ENCODE peak calls at places on chromosome 11, in seven cellular contexts. D is right lobe of liver, W is Peyer's patch, U is cardiac muscle cell, K is lower lobe of right lung, B is OCI-LY7, R is tibial artery. O is an unnamed sample. For H3K36me3, the result is how much of the 10 kb centered on the place peaks cover.

GRCh38 chr11:120715239-120715638 is 203.7 kb downstream of the GRIK4 start:
- DNase-seq in B (peak), D (no peak), R (no peak), W (no peak), U (no peak), K (no peak), O (no peak)

GRCh38 chr11:86981777-86982540 is 26.8 kb upstream of the FZD4 start:
- DNase-seq in R (no peak), W (no peak), D (peak), B (no peak), K (no peak), U (no peak), O (no peak)

GRCh38 chr11:96037267-96037990 is 113.5 kb upstream of the MTMR2 start:
- DNase-seq in U (no peak), R (no peak), B (no peak), K (no peak), D (no peak), W (no peak), O (no peak)

GRCh38 chr11:66844496-66845142 is 1.4 kb downstream of the RCE1 start:
- DNase-seq in R (no peak), W (no peak), D (peak), B (no peak), K (peak), U (no peak), O (no peak)

GRCh38 chr11:44542372-44542771 is 23.1 kb upstream of the CD82 start:
- DNase-seq in W (no peak), B (no peak), D (no peak), U (no peak), K (no peak), R (no peak), O (no peak)

GRCh38 chr11:30568933-30569332 is 17.2 kb downstream of the MPPED2 start:
- DNase-seq in U (no peak), K (no peak), D (no peak), W (no peak), R (no peak), B (no peak), O (no peak)

GRCh38 chr11:99693941-99694492 is 673.3 kb downstream of the CNTN5 start:
- DNase-seq in W (no peak), B (no peak), D (no peak), R (no peak), U (no peak), K (no peak), O (no peak)

GRCh38 chr11:70399681-70400112 is 1.4 kb downstream of the CTTN start:
- DNase-seq in W (peak), K (peak), R (peak), D (peak), U (peak), B (no peak), O (peak)

GRCh38 chr11:94513091-94513490 is 830 bp downstream of the C11orf97 start:
- DNase-seq in U (no peak), R (no peak), W (no peak), B (no peak), K (no peak), D (no peak), O (no peak)

GRCh38 chr11:117669616-117670015 is 127.4 kb downstream of the DSCAML1 start:
- DNase-seq in U (no peak), W (no peak), D (no peak), B (no peak), K (no peak), R (no peak), O (no peak)

GRCh38 chr11:27282806-27283205 is 80.2 kb downstream of the CCDC34 start:
- DNase-seq in U (no peak), K (no peak), W (no peak), B (no peak), D (no peak), R (no peak), O (no peak)

GRCh38 chr11:1003159-1003558 is 33.4 kb downstream of the MUC6 start:
- DNase-seq in U (no peak), K (no peak), W (no peak), B (no peak), D (no peak), R (no peak), O (no peak)
- H3K36me3 ChIP-seq in U (under half), K (half or more), W (half or more), B (under half), D (under half), R (under half), O (under half)

GRCh38 chr11:126968915-126969314 is 31.7 kb downstream of the KIRREL3 start:
- DNase-seq in B (no peak), U (peak), K (no peak), R (no peak), W (no peak), D (no peak), O (no peak)
- TF ChIP-seq CTCF in B (no peak), U (no peak), K (no peak), R (no peak), W (no peak), D (no peak), O (no peak)

DNA sequence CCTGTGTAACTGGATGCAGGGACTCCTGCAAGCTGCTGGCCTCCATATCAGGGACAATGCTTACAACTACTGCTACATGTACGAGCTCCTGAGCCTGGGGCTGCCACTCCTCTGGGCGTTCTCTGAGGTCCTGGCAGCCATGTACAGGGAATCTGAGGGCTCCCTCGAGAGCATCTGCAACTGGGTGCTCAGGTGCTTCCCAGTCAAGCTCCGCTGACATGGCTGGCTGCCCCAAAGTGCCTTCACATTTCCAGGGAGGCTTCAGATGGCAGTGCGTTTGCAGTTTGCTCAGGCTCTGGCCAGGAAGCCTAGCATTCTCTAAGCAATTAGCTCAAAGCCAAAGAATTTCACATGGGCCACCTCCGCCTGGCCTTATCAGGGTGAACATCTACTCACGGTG is 117.4 kb upstream of the PARVA start:
- DNase-seq in B (no peak), W (no peak), K (no peak), R (no peak), U (no peak), D (no peak), O (no peak)
- H3K36me3 ChIP-seq in B (under half), W (half or more), K (half or more), R (half or more), U (under half), D (under half), O (half or more)

DNA sequence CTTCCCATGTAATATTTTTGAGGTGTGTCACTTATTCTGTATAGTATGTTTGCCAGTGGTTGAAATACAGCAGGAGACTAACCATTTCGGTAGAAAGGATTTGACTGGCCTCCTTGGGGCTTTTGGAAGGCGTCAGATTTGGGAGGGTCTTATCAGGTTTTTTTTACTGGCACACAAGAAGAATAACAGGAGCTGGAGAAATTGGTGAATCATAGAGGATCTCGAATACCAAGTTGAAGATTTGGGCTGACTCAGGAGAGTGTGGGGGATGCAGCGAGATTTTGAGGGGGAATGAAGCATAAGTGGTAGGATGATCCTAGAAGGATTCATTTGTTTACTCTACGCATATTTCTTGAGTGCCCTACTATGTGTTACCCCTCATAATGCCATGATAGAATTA is 200.5 kb downstream of the DDX10 start:
- DNase-seq in W (no peak), B (no peak), U (no peak), D (no peak), K (no peak), R (no peak), O (no peak)
- TF ChIP-seq CTCF in W (no peak), B (no peak), U (no peak), D (no peak), K (no peak), R (no peak), O (no peak)

O was measured in RWPE2.